ENCODE peak calls at places on chromosomes 7 and 10, in ten cellular contexts. A is BJ; E is adipocyte; X is iPS DF 6.9; C is tibial artery; T is osteoblast; U is CD4-positive, alpha-beta T cell; W is A673; I is cardiac muscle cell; G is left lung. P is an unnamed sample.
A peak's percentile ranks its signal among the peaks of the same experiment; 100 is the strongest.

GRCh38 chr10:29302499-29302898 is 13.6 kb downstream of the LYZL1 start:
- DNase-seq in I (no peak), U (no peak), C (no peak), A (no peak), G (no peak), W (no peak), E (no peak), X (no peak), T (no peak), P (no peak)

GRCh38 chr7:97130417-97131139 is 13.1 kb downstream of the SDHAF3 start:
- DNase-seq in U (no peak), A (no peak), E (no peak), C (no peak), T (no peak), G (no peak), X (no peak), I (no peak), W (no peak), P (no peak)

GRCh38 chr10:69057951-69058297 is 30.0 kb upstream of the SRGN start:
- DNase-seq in E (peak; percentile 39), T (peak; percentile 90), G (no peak), I (no peak), C (no peak), U (no peak), A (no peak), W (no peak), X (no peak), P (no peak)

GRCh38 chr7:1543826-1544177 is 12.2 kb downstream of the TMEM184A start:
- DNase-seq in T (no peak), E (no peak), U (no peak), A (no peak), X (no peak), G (no peak), W (no peak), C (no peak), I (no peak), P (no peak)

GRCh38 chr7:10022480-10022879 is 951.2 kb upstream of the PHF14 start:
- DNase-seq in C (no peak), A (no peak), G (no peak), E (no peak), U (no peak), X (no peak), T (no peak), I (no peak), W (no peak), P (no peak)

GRCh38 chr7:84469034-84469433 is 274.4 kb upstream of the SEMA3A start:
- DNase-seq in I (no peak), A (no peak), G (no peak), W (peak; percentile 51), E (no peak), U (no peak), T (peak; percentile 25), C (no peak), X (no peak), P (no peak)

GRCh38 chr7:73718905-73719805 is at the start of gene STX1A:
- DNase-seq in X (no peak), I (peak; percentile 87), W (peak; percentile 82), A (no peak), U (peak; percentile 45), T (peak; percentile 99), E (peak; percentile 90), G (peak; percentile 94), C (no peak), P (peak; percentile 76)

GRCh38 chr7:6261699-6262098 is 10.7 kb downstream of the CYTH3 start:
- DNase-seq in G (no peak), X (no peak), E (no peak), A (no peak), T (no peak), C (no peak), U (no peak), W (no peak), I (no peak), P (no peak)

GRCh38 chr7:36984710-36985308 is 260.5 kb upstream of the AOAH start:
- DNase-seq in G (no peak), X (no peak), I (no peak), A (no peak), U (no peak), C (no peak), E (no peak), W (peak; percentile 39), T (no peak), P (no peak)

DNA sequence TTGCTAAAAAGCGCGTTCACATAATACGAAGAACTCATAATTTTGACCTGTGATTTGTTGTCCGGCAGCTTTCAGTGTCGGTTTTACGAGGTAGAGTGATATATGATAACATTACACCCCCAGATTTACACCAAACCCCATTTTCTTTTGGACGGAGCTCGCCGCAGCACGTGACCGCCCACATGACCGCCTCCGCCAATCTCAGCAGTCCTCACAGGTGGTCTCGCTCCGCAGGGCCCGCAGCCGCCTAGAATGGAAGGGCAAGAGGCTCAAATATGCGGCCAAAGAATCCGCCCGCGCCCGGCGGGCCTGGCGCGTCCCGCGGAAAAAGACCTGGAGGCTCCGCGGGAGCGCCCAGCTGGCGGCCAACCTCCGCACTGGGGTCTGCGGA is at the start of gene HOXA7:
- DNase-seq in G (peak; percentile 72), A (no peak), T (peak; percentile 99), U (no peak), I (no peak), E (no peak), C (peak; percentile 89), X (no peak), W (peak; percentile 41), P (no peak)
- H3K27me3 ChIP-seq in G (peaks cover 88% of the 10 kb centered on the region), A (no peaks in the 10 kb centered on the region), T (no peaks in the 10 kb centered on the region), U (peaks cover 97% of the 10 kb centered on the region), I (peaks cover 100% of the 10 kb centered on the region), E (no peaks in the 10 kb centered on the region), C (no peaks in the 10 kb centered on the region), X (peaks cover 97% of the 10 kb centered on the region), W (peaks cover 70% of the 10 kb centered on the region), P (peaks cover 2% of the 10 kb centered on the region)

DNA sequence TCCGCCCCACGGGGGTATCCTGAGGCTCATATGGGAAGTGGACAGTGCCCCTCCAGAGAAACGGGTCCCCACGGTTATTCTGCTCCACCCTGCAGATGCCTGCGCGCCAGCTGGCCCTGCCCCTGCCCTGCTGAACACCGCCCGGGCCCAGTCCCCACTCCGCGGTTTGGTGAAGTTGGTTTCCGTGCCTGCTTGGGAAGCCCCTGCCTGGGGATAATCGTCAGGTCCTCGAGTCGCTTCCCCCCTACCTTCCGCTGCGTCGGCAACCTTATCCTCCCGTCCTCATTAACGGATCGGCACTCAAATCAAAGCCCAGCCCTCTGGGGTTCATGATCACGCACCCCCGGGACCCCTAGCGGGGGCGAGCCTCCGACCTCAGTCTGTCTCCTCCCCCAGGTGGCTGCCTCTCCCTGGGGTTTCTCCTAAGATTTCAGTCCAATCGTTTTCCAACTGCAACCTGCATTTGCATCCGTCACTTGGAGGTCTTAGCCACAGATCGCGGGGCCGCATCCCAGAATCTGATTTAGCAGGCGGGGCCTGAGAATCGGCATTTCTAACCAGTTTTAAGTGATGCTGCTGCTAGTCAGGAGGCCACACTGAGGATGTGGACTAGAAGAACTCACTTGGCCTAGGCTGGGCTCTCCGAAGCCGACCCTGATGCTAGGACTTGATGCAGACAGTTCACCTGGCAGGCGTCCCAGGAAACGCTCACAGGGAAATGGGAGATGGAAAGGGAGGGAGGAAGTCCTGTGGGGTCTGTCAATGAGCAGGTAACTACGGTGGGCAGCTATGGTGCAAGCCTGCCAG is 27.6 kb downstream of the WDR86 start:
- DNase-seq in G (peak; percentile 76), T (peak; percentile 70), U (peak; percentile 23), A (no peak), C (no peak), E (no peak), I (no peak), W (no peak), X (no peak), P (no peak)
- H3K27me3 ChIP-seq in G (peaks cover 19% of the 10 kb centered on the region), T (peaks cover 13% of the 10 kb centered on the region), U (peaks cover 7% of the 10 kb centered on the region), A (peaks cover 15% of the 10 kb centered on the region), C (no peaks in the 10 kb centered on the region), E (peaks cover 41% of the 10 kb centered on the region), I (peaks cover 7% of the 10 kb centered on the region), W (peaks cover 22% of the 10 kb centered on the region), X (peaks cover 5% of the 10 kb centered on the region), P (peaks cover 2% of the 10 kb centered on the region)

GRCh38 chr7:100401811-100402210 is 26.7 kb downstream of the ZCWPW1 start:
- DNase-seq in A (no peak), I (no peak), T (no peak), G (no peak), U (no peak), X (no peak), W (no peak), C (no peak), E (no peak), P (no peak)

GRCh38 chr7:100402241-100402640 is 26.3 kb downstream of the ZCWPW1 start:
- DNase-seq in E (no peak), I (no peak), G (no peak), W (no peak), X (no peak), C (no peak), A (no peak), U (no peak), T (no peak), P (no peak)

GRCh38 chr7:100411101-100411500 is 17.4 kb downstream of the ZCWPW1 start:
- DNase-seq in G (no peak), C (no peak), U (no peak), X (no peak), T (no peak), E (no peak), A (no peak), I (no peak), W (no peak), P (no peak)

GRCh38 chr7:100406767-100407166 is 21.7 kb downstream of the ZCWPW1 start:
- DNase-seq in C (no peak), X (no peak), G (no peak), E (no peak), U (no peak), I (no peak), T (no peak), A (no peak), W (no peak), P (no peak)

GRCh38 chr7:100407285-100408180 is 21.0 kb downstream of the ZCWPW1 start:
- DNase-seq in I (peak; percentile 68), C (no peak), U (no peak), X (no peak), G (no peak), W (peak; percentile 80), A (peak; percentile 31), E (peak; percentile 91), T (no peak), P (no peak)
- H3K27me3 ChIP-seq in I (peaks cover 8% of the 10 kb centered on the region), C (no peaks in the 10 kb centered on the region), U (no peaks in the 10 kb centered on the region), X (no peaks in the 10 kb centered on the region), G (no peaks in the 10 kb centered on the region), W (peaks cover 9% of the 10 kb centered on the region), A (peaks cover 3% of the 10 kb centered on the region), E (peaks cover 13% of the 10 kb centered on the region), T (peaks cover 14% of the 10 kb centered on the region), P (no peaks in the 10 kb centered on the region)

GRCh38 chr7:27098493-27099223 is 2.9 kb upstream of the HOXA1 start:
- DNase-seq in G (no peak), W (no peak), U (no peak), X (no peak), A (no peak), I (peak; percentile 42), C (no peak), T (peak; percentile 90), E (no peak), P (no peak)
- H3K27me3 ChIP-seq in G (peaks cover 27% of the 10 kb centered on the region), W (peaks cover 100% of the 10 kb centered on the region), U (peaks cover 78% of the 10 kb centered on the region), X (peaks cover 89% of the 10 kb centered on the region), A (peaks cover 2% of the 10 kb centered on the region), I (peaks cover 100% of the 10 kb centered on the region), C (no peaks in the 10 kb centered on the region), T (no peaks in the 10 kb centered on the region), E (no peaks in the 10 kb centered on the region), P (no peaks in the 10 kb centered on the region)

GRCh38 chr10:110510730-110511129 is 13.0 kb downstream of the DUSP5 start:
- DNase-seq in U (no peak), X (no peak), W (no peak), C (no peak), G (no peak), I (no peak), T (no peak), A (no peak), E (no peak), P (no peak)
- H3K27me3 ChIP-seq in U (no peaks in the 10 kb centered on the region), X (no peaks in the 10 kb centered on the region), W (no peaks in the 10 kb centered on the region), C (no peaks in the 10 kb centered on the region), G (no peaks in the 10 kb centered on the region), I (no peaks in the 10 kb centered on the region), T (no peaks in the 10 kb centered on the region), A (no peaks in the 10 kb centered on the region), E (no peaks in the 10 kb centered on the region), P (no peaks in the 10 kb centered on the region)

P was measured in GM06990.